ENCODE peak calls at places on chromosomes 1 and 21, in four cellular contexts. S is NB4, K is Kasumi-1, E is AG04449. L is an unnamed sample.

GRCh38 chr1:72777918-72778317 is 495.6 kb upstream of the NEGR1 start:
- DNase-seq in S (no peak), K (no peak), E (peak), L (no peak)

GRCh38 chr1:162279099-162279498 is 97.6 kb downstream of the SPATA46 start:
- DNase-seq in E (no peak), K (no peak), S (no peak), L (no peak)

GRCh38 chr1:45512641-45513054 is 9.0 kb downstream of the PRDX1 start:
- DNase-seq in S (peak), K (peak), E (no peak), L (peak)

GRCh38 chr1:29508458-29509107 is 272.3 kb downstream of the PTPRU start:
- DNase-seq in E (no peak), K (no peak), S (no peak), L (no peak)

GRCh38 chr21:45453308-45453950 is 48.5 kb downstream of the COL18A1 start:
- DNase-seq in S (no peak), E (no peak), K (no peak), L (no peak)

GRCh38 chr1:27216466-27216865 is 18.0 kb upstream of the WDTC1 start:
- DNase-seq in E (no peak), K (no peak), S (no peak), L (no peak)

GRCh38 chr1:203351037-203351625 is at the start of gene FMOD:
- DNase-seq in E (no peak), K (no peak), S (peak), L (peak)

GRCh38 chr1:78340006-78340405 is 150.8 kb upstream of the PTGFR start:
- DNase-seq in K (no peak), S (no peak), E (no peak), L (no peak)

GRCh38 chr1:75727571-75727970 is 3.1 kb downstream of the ACADM start:
- DNase-seq in E (no peak), S (no peak), K (peak), L (no peak)

GRCh38 chr1:3356827-3357457 is 97.5 kb upstream of the ARHGEF16 start:
- DNase-seq in E (no peak), S (no peak), K (no peak), L (no peak)

GRCh38 chr1:92922378-92923035 is 38.8 kb downstream of the DIPK1A start:
- DNase-seq in S (no peak), E (no peak), K (no peak), L (no peak)

GRCh38 chr1:15508700-15509487 is 15.1 kb downstream of the CASP9 start:
- DNase-seq in K (no peak), S (no peak), E (no peak), L (no peak)

GRCh38 chr1:201828451-201828819 is 522 bp upstream of the IPO9 start:
- DNase-seq in S (no peak), E (no peak), K (no peak), L (no peak)

GRCh38 chr1:30038134-30039025 is 685.0 kb downstream of the MATN1 start:
- DNase-seq in E (no peak), S (no peak), K (no peak), L (no peak)

GRCh38 chr1:241799414-241799813 is 48.6 kb upstream of the EXO1 start:
- DNase-seq in K (no peak), S (no peak), E (no peak), L (no peak)

GRCh38 chr21:42461881-42462877 is 33.8 kb downstream of the RSPH1 start:
- DNase-seq in S (peak), E (no peak), K (peak), L (no peak)

GRCh38 chr1:27979859-27980201 is 20.1 kb downstream of the XKR8 start:
- DNase-seq in E (no peak), K (no peak), S (no peak), L (no peak)

GRCh38 chr1:229893762-229894444 is 173.1 kb upstream of the GALNT2 start:
- DNase-seq in K (peak), S (peak), E (no peak), L (no peak)

GRCh38 chr1:9289090-9289534 is 3.6 kb upstream of the SPSB1 start:
- DNase-seq in S (peak), K (peak), E (no peak), L (peak)

GRCh38 chr1:224497714-224498573 is 63.3 kb upstream of the WDR26 start:
- DNase-seq in E (peak), K (peak), S (peak), L (no peak)

GRCh38 chr21:44050276-44050675 is 38.2 kb downstream of the TRAPPC10 start:
- DNase-seq in S (no peak), K (no peak), E (no peak), L (no peak)

GRCh38 chr1:41918450-41919043 is at the start of gene HIVEP3:
- DNase-seq in S (no peak), E (no peak), K (no peak), L (no peak)

GRCh38 chr1:151871284-151872030 is 17.9 kb upstream of the THEM5 start:
- DNase-seq in E (no peak), S (no peak), K (no peak), L (no peak)

GRCh38 chr1:8059161-8059622 is 33.1 kb upstream of the ERRFI1 start:
- DNase-seq in E (peak), K (no peak), S (no peak), L (no peak)